ENCODE peak calls at places on chromosomes 4 and X, in six cellular contexts. F is fibroblast of lung, C is mesendoderm, Z is IMR-90, R is K562, I is HepG2. A is an unnamed sample.

GRCh38 chrX:129665916-129666644 is 11.3 kb upstream of the APLN start:
- DNase-seq in Z (peak), C (peak), R (no peak), I (no peak), F (peak), A (peak)

GRCh38 chr4:20641971-20642370 is 58.3 kb upstream of the PACRGL start:
- DNase-seq in R (no peak), I (no peak), C (no peak), F (no peak), Z (no peak), A (no peak)

GRCh38 chrX:10048076-10048475 is 80.9 kb downstream of the CLDN34 start:
- DNase-seq in R (no peak), C (peak), Z (no peak), I (no peak), F (no peak), A (no peak)

GRCh38 chr4:149164282-149164681 is 651.4 kb downstream of the IQCM start:
- DNase-seq in F (peak), Z (peak), R (no peak), I (no peak), C (peak), A (no peak)

GRCh38 chrX:151004085-151004484 is 20.9 kb downstream of the HMGB3 start:
- DNase-seq in F (no peak), C (peak), Z (peak), I (peak), R (no peak), A (no peak)

GRCh38 chrX:53556868-53557267 is 122.7 kb upstream of the HSD17B10 start:
- DNase-seq in R (no peak), I (no peak), Z (no peak), C (no peak), F (no peak), A (no peak)

GRCh38 chr4:107711831-107712230 is 8.2 kb downstream of the PAPSS1 start:
- DNase-seq in I (no peak), F (no peak), C (no peak), Z (no peak), R (no peak), A (no peak)

GRCh38 chrX:129249563-129249962 is 273.7 kb downstream of the SMARCA1 start:
- DNase-seq in R (no peak), Z (no peak), F (no peak), C (no peak), I (no peak), A (no peak)

GRCh38 chr4:79249879-79250503 is 75.9 kb downstream of the NAA11 start:
- DNase-seq in F (no peak), R (no peak), C (no peak), I (no peak), Z (no peak), A (no peak)

DNA sequence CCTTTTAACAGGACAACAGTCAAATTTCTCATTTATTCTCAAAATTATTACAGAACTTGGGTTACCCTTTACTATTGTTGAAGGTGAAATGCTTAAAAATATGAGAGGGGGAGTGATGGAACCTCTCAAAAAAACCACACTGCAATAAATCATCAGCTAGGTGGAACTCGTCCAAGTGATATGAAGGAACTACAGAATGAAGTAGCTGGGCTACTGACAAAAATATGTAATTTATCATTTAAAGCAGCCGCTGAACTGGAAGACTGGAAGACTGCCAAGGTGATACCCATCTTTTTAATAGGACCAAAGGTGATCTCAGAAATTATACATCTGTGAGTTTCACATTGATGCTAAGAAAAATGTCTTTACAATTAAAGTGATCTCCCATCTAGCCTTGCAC is 597.7 kb upstream of the TENM3 start:
- DNase-seq in C (no peak), I (no peak), R (no peak), Z (no peak), F (peak), A (no peak)
- H3K27ac ChIP-seq in C (no peak), I (no peak), R (no peak), Z (no peak), F (no peak), A (no peak)

DNA sequence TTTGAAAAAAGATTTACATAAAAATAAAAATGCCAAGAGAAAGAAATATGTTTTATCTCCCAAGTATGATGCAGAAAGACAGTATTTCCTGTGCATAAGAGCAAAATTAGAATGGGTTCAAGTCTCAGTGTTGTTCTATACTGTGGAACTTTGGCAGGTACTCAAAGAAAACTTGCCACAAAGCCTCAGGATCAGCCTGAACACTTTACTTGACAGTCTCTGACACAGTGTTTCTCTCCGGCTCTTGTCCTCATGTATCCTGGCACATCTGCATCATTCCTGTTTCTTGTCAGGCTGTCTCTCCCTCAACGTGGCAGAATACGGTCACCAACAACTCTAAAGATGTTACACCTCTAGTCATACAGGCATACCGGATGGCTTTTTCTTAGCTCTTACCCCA is 273.7 kb downstream of the ARHGAP24 start:
- DNase-seq in C (no peak), Z (no peak), R (no peak), I (no peak), F (no peak), A (no peak)
- H3K9ac ChIP-seq in C (no peak), Z (no peak), R (no peak), I (no peak), F (no peak), A (no peak)

DNA sequence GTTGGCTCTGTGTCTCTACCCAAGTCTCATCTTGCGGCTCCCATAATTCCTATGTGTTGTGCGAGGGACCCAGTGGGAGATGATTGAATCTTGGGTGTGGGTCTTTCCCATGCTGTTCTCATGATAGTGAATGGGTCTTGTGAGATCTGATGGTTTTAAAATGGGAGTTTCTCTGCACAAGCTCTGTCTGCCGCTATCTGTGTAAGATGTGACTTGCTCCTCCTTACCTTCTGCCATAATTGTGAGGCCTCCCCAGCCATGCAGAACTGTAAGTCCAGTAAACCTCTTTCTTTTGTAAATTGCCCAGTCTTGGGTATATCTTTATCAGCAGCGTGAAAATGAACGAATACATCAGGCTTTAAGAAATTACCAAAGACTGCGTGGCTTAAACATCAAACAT is 31.2 kb downstream of the STIM2 start:
- DNase-seq in R (no peak), I (no peak), F (no peak), Z (no peak), C (no peak), A (no peak)
- H3K27ac ChIP-seq in R (no peak), I (no peak), F (no peak), Z (no peak), C (no peak), A (no peak)

DNA sequence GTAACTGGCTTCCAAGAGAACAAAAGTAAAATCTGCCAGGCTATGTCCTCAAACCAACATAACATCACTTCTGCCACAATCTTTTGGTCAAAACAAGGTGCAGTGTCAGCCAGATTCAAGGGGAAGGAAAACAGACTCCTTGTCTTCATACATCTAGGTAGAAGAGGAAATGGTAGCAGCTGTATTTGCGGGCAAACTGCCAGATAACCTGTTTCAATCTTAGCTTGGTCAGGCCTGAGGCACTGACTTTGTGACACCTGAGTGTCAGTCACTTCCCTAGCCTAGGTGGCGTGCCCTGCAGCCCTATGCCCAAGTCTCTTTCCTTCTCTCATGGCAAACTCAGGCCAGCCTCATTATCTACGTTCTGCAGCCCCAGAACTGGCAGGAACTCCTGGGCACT is 146.2 kb upstream of the JADE1 start:
- DNase-seq in I (no peak), F (no peak), C (no peak), Z (no peak), R (no peak), A (no peak)
- H3K9ac ChIP-seq in I (no peak), F (no peak), C (no peak), Z (no peak), R (no peak), A (no peak)

GRCh38 chr4:53656421-53656981 is 65.2 kb upstream of the LNX1 start:
- DNase-seq in F (no peak), I (no peak), C (no peak), Z (peak), R (no peak), A (no peak)

GRCh38 chr4:53651142-53651720 is 59.9 kb upstream of the LNX1 start:
- DNase-seq in R (no peak), F (peak), Z (peak), I (no peak), C (no peak), A (no peak)

GRCh38 chr4:53653484-53654053 is 62.3 kb upstream of the LNX1 start:
- DNase-seq in R (no peak), C (peak), F (no peak), I (no peak), Z (peak), A (no peak)

GRCh38 chr4:53658029-53658428 is 66.7 kb upstream of the LNX1 start:
- DNase-seq in R (no peak), Z (no peak), F (no peak), I (no peak), C (no peak), A (no peak)

DNA sequence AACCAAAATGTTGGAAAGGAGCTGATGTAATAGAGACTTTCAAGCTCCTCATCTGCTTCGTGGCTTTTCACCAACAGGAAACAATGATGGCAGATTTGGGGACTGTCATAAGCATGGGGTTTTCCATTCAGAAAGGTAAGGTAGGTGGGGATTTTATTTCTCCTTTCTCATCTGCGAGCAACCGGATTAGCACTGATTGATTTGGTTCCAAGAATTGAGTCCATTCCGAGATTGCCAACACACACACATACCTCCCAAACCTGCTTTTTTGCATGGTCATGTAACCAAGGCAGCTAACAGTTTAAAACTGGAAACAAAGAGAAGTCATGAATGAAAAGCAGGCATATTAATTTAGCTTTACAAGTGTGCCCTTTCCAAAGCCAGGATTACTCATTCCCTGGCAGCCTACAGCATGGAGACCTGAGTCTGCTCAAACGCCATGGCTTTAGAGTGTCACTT is 63.0 kb upstream of the LNX1 start:
- DNase-seq in C (no peak), R (no peak), I (no peak), F (peak), Z (peak), A (no peak)
- H3K27ac ChIP-seq in C (no peak), R (no peak), I (no peak), F (no peak), Z (no peak), A (no peak)

GRCh38 chr4:169070071-169070894 is 60.2 kb upstream of the CBR4 start:
- DNase-seq in F (peak), R (no peak), C (peak), Z (peak), I (peak), A (peak)
- H3K9ac ChIP-seq in F (no peak), R (no peak), C (no peak), Z (no peak), I (peak), A (peak)